ENCODE peak calls at places on chromosomes 7 and 10, in nine cellular contexts. K is GM23338; X is hepatocyte; U is psoas muscle; P is ovary; N is CD4-positive, alpha-beta T cell; Z is Panc1; R is suprapubic skin; S is IMR-90. Y is an unnamed sample.

GRCh38 chr10:33099748-33100147 is 141.7 kb upstream of the ITGB1 start:
- DNase-seq in K (no peak), R (no peak), X (no peak), S (peak), Z (no peak), P (no peak), U (no peak), N (no peak), Y (no peak)

GRCh38 chr7:69840248-69840647 is 242.0 kb downstream of the AUTS2 start:
- DNase-seq in N (no peak), Z (no peak), S (no peak), P (no peak), X (no peak), U (no peak), R (no peak), K (no peak), Y (no peak)

GRCh38 chr7:50554923-50555322 is 10.3 kb downstream of the DDC start:
- DNase-seq in P (no peak), N (no peak), U (no peak), S (no peak), X (no peak), K (no peak), R (no peak), Z (no peak), Y (no peak)

GRCh38 chr10:18527692-18528091 is 123.7 kb downstream of the NSUN6 start:
- DNase-seq in R (no peak), U (no peak), S (peak), N (no peak), P (no peak), K (no peak), X (no peak), Z (no peak), Y (no peak)

GRCh38 chr10:99788598-99789259 is 6.3 kb downstream of the ABCC2 start:
- DNase-seq in X (peak), S (peak), U (no peak), P (no peak), Z (no peak), R (no peak), N (no peak), K (no peak), Y (peak)

GRCh38 chr7:151327659-151328058 is 14.0 kb upstream of the NUB1 start:
- DNase-seq in S (peak), Z (no peak), U (no peak), N (no peak), R (no peak), K (no peak), P (no peak), X (no peak), Y (no peak)

GRCh38 chr7:149415391-149416068 is 45.3 kb downstream of the ZNF777 start:
- DNase-seq in X (no peak), K (no peak), S (peak), P (no peak), N (no peak), Z (no peak), R (no peak), U (no peak), Y (no peak)

GRCh38 chr7:144130730-144131129 is 7.8 kb downstream of the OR2A14 start:
- DNase-seq in S (no peak), Z (no peak), R (no peak), X (no peak), P (no peak), K (no peak), U (no peak), N (no peak), Y (no peak)

GRCh38 chr7:95045236-95045923 is 138.0 kb downstream of the PPP1R9A start:
- DNase-seq in Z (no peak), U (no peak), R (no peak), K (peak), X (no peak), N (no peak), P (no peak), S (no peak), Y (no peak)

GRCh38 chr10:97850446-97850845 is 803 bp downstream of the GOLGA7B start:
- DNase-seq in K (peak), U (no peak), P (no peak), S (no peak), Z (no peak), N (no peak), X (peak), R (no peak), Y (no peak)

GRCh38 chr7:2508327-2509231 is 11.0 kb upstream of the LFNG start:
- DNase-seq in R (no peak), Z (no peak), U (peak), P (no peak), N (peak), X (no peak), S (peak), K (no peak), Y (no peak)

GRCh38 chr10:48466611-48467240 is 138.1 kb downstream of the ARHGAP22 start:
- DNase-seq in K (peak), U (peak), S (no peak), R (peak), X (no peak), Z (no peak), N (no peak), P (peak), Y (no peak)

GRCh38 chr7:142400042-142400441 is 142.2 kb upstream of the PRSS58 start:
- DNase-seq in X (no peak), S (no peak), N (no peak), P (no peak), R (no peak), U (no peak), K (no peak), Z (no peak), Y (no peak)

GRCh38 chr7:24201221-24201620 is 82.8 kb upstream of the NPY start:
- DNase-seq in P (no peak), K (no peak), N (no peak), Z (no peak), X (no peak), S (no peak), R (no peak), U (no peak), Y (no peak)

GRCh38 chr10:28711776-28712175 is 34.5 kb downstream of the BAMBI start:
- DNase-seq in Z (no peak), N (no peak), S (no peak), P (no peak), X (no peak), R (no peak), U (no peak), K (no peak), Y (no peak)

GRCh38 chr7:81231203-81231922 is 312.5 kb upstream of the SEMA3C start:
- DNase-seq in R (no peak), U (no peak), K (no peak), S (no peak), P (no peak), N (no peak), X (no peak), Z (no peak), Y (no peak)

GRCh38 chr7:101899616-101900015 is 82.2 kb downstream of the CUX1 start:
- DNase-seq in S (no peak), P (no peak), K (no peak), Z (no peak), X (no peak), N (no peak), U (no peak), R (no peak), Y (no peak)
- H3K27ac ChIP-seq in S (no peak), P (no peak), K (peak), Z (no peak), X (no peak), N (no peak), U (peak), R (no peak), Y (no peak)

GRCh38 chr7:44379366-44380178 is 54.2 kb upstream of the CAMK2B start:
- DNase-seq in K (no peak), S (peak), P (no peak), R (no peak), U (no peak), X (peak), Z (no peak), N (no peak), Y (peak)
- H3K27ac ChIP-seq in K (no peak), S (peak), P (no peak), R (no peak), U (no peak), X (no peak), Z (no peak), N (no peak), Y (no peak)

DNA sequence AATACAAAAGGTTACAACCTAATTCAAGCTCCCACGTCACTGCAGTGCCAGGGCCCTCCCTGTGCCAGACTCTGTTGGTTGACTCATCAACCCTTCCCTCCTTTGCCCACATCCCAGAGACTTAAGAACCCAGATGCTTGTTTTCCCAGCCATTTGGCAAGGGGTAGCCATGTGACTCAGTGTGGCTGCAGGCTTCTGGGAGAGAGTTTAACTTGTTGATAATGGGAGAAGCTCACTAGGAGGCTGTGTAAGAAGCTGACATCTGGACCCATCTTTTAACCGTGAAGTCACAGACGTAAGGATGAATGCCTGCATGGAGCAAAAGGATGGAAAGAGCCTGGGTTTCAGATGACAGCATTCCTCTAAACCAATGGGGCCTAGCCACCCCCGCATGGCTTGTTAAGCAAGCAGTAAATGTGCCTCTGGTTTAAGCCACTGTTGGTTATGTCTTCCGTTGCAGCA is 57.7 kb upstream of the CREB5 start:
- DNase-seq in Z (peak), U (no peak), P (no peak), X (no peak), K (peak), R (no peak), S (peak), N (no peak), Y (peak)
- H3K27ac ChIP-seq in Z (no peak), U (no peak), P (no peak), X (no peak), K (no peak), R (no peak), S (peak), N (no peak), Y (no peak)

GRCh38 chr7:20786779-20787651 is at the start of gene SP8:
- DNase-seq in R (no peak), N (no peak), K (peak), P (no peak), X (peak), U (no peak), S (peak), Z (no peak), Y (no peak)

GRCh38 chr7:20787658-20788057 is 972 bp upstream of the SP8 start:
- DNase-seq in Z (no peak), R (no peak), S (no peak), K (peak), P (no peak), U (no peak), X (no peak), N (no peak), Y (no peak)

GRCh38 chr7:20791523-20791879 is 4.8 kb upstream of the SP8 start:
- DNase-seq in S (no peak), Z (no peak), N (no peak), U (no peak), R (no peak), P (no peak), K (no peak), X (no peak), Y (no peak)

GRCh38 chr7:20793258-20793657 is 6.6 kb upstream of the SP8 start:
- DNase-seq in X (no peak), P (no peak), Z (no peak), S (no peak), N (no peak), U (no peak), K (peak), R (no peak), Y (no peak)

DNA sequence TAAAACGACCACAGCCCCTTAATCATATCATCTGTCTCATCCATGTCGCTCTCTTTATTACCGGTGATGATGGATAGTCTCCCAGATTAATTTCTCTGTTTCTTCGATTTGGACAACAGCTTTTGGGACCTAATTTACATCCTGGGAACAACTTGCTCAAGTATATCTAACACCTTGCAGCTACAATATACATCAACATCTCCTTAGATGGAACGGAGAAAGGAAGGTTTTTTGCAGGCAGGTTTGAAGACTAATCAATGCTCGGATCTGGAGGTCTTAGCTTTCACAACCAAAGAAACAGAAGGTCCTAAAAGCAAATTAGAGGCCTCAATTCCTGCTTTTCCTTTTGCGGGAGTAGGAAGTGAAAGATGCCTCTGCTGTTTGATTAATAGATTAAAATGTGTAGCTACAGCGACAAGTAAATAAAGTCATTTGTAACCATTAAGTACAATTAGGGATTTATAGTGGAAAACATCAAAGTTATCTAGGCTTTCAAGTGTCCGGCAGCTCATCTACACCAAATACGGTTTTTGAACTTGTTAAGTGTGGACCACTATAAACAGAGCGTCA is 3.7 kb upstream of the SP8 start:
- DNase-seq in X (no peak), U (no peak), Z (no peak), S (no peak), K (no peak), R (no peak), P (no peak), N (no peak), Y (no peak)
- H3K27ac ChIP-seq in X (no peak), U (no peak), Z (no peak), S (no peak), K (no peak), R (no peak), P (no peak), N (no peak), Y (no peak)

GRCh38 chr7:56007891-56008290 is 43.4 kb downstream of the PSPH start:
- DNase-seq in R (no peak), X (no peak), S (no peak), Z (no peak), U (no peak), P (no peak), K (no peak), N (no peak), Y (no peak)
- H3K27ac ChIP-seq in R (no peak), X (peak), S (no peak), Z (peak), U (no peak), P (no peak), K (no peak), N (no peak), Y (no peak)

GRCh38 chr7:121071132-121071531 is 82.6 kb downstream of the CPED1 start:
- DNase-seq in S (no peak), R (no peak), P (no peak), N (no peak), X (no peak), K (no peak), Z (no peak), U (no peak), Y (no peak)
- H3K27ac ChIP-seq in S (no peak), R (no peak), P (no peak), N (no peak), X (no peak), K (no peak), Z (no peak), U (peak), Y (no peak)

GRCh38 chr7:100378114-100378760 is 5.0 kb downstream of the PILRA start:
- DNase-seq in S (no peak), R (peak), N (no peak), U (no peak), X (no peak), P (no peak), K (no peak), Z (no peak), Y (no peak)

GRCh38 chr7:100374601-100375000 is 1.3 kb downstream of the PILRA start:
- DNase-seq in S (no peak), P (no peak), Z (no peak), R (no peak), K (no peak), U (peak), N (no peak), X (no peak), Y (no peak)

GRCh38 chr7:100384623-100385372 is 11.5 kb downstream of the PILRA start:
- DNase-seq in K (no peak), P (no peak), Z (no peak), X (no peak), N (no peak), R (no peak), U (no peak), S (no peak), Y (no peak)

GRCh38 chr7:100380180-100380579 is 6.9 kb downstream of the PILRA start:
- DNase-seq in U (no peak), S (no peak), K (no peak), X (no peak), R (no peak), Z (no peak), N (no peak), P (no peak), Y (no peak)
- H3K27ac ChIP-seq in U (no peak), S (no peak), K (no peak), X (no peak), R (peak), Z (no peak), N (no peak), P (no peak), Y (peak)

GRCh38 chr7:54663186-54663585 is 95.8 kb downstream of the SEC61G start:
- DNase-seq in S (no peak), Z (no peak), X (no peak), R (no peak), K (no peak), P (no peak), N (no peak), U (no peak), Y (no peak)

GRCh38 chr7:54663603-54664234 is 95.3 kb downstream of the SEC61G start:
- DNase-seq in U (no peak), X (no peak), P (no peak), K (no peak), N (no peak), R (no peak), S (no peak), Z (no peak), Y (no peak)

GRCh38 chr7:54662701-54663100 is 96.3 kb downstream of the SEC61G start:
- DNase-seq in X (no peak), P (no peak), K (no peak), Z (no peak), S (no peak), U (no peak), R (no peak), N (no peak), Y (no peak)

GRCh38 chr7:54664235-54665228 is 94.5 kb downstream of the SEC61G start:
- DNase-seq in X (peak), P (peak), Z (no peak), R (no peak), S (peak), U (peak), K (peak), N (no peak), Y (peak)
- H3K27ac ChIP-seq in X (no peak), P (no peak), Z (no peak), R (no peak), S (no peak), U (no peak), K (no peak), N (no peak), Y (no peak)

DNA sequence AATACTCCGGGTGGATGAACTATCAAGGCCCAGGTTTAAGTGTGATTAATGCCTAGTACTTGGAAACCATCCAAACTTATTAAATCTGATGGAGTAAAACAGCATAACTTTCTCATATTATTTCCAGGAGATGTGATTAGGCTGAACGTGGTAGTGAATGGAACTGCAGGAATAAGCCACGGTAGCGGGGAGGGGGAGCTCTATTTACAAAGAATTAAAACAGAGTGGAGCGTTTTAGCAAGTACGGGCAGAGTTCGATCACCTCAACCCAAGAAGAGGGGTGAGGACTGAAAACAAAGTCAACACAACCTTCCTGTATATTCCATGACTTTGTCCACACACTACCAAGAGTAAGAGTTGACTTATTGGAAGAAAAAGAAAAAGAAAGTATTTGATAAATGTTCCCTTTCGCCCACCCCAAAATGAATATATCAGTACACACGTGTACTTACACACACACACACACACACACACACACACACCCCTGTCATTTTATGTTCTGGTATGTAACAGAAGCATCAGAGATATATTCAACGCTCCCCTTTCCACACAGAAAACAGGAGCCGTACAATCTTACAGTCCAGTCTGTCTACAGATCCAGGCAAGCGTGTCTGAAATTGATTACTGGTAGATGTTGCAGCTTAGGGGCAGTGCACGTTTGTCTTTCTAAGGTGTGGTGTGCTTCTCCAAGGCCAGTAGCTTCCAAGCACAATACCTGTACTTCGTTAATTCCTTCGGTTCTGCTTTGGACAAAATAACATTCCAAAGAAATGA is 143.9 kb upstream of the RNF32 start:
- DNase-seq in U (no peak), K (no peak), N (no peak), P (no peak), Z (no peak), S (no peak), R (no peak), X (no peak), Y (no peak)
- H3K27ac ChIP-seq in U (no peak), K (no peak), N (no peak), P (no peak), Z (no peak), S (no peak), R (no peak), X (no peak), Y (no peak)

GRCh38 chr7:14825909-14826308 is 76.6 kb downstream of the DGKB start:
- DNase-seq in N (no peak), P (no peak), S (no peak), U (no peak), X (no peak), K (no peak), Z (no peak), R (no peak), Y (no peak)

GRCh38 chr7:14826426-14826825 is 76.1 kb downstream of the DGKB start:
- DNase-seq in N (no peak), P (no peak), U (no peak), X (no peak), R (no peak), K (no peak), Z (no peak), S (no peak), Y (no peak)

GRCh38 chr7:14822481-14822854 is 80.1 kb downstream of the DGKB start:
- DNase-seq in K (no peak), X (no peak), Z (no peak), P (no peak), S (no peak), U (no peak), R (no peak), N (no peak), Y (no peak)

GRCh38 chr7:14817829-14818228 is 84.7 kb downstream of the DGKB start:
- DNase-seq in U (no peak), P (no peak), Z (no peak), S (no peak), N (no peak), X (no peak), R (no peak), K (no peak), Y (no peak)

GRCh38 chr7:14821757-14822480 is 80.6 kb downstream of the DGKB start:
- DNase-seq in Z (no peak), K (no peak), S (peak), U (no peak), X (no peak), N (no peak), R (no peak), P (no peak), Y (no peak)
- H3K27ac ChIP-seq in Z (no peak), K (no peak), S (no peak), U (no peak), X (no peak), N (no peak), R (no peak), P (no peak), Y (no peak)